ENCODE peak calls at places on chromosome 18, in four cellular contexts. T, J, C and P are unnamed samples. For H3K9me2, the result is how much of the 10 kb centered on the place peaks cover.

GRCh38 chr18:50819027-50819726 is 639 bp downstream of the MRO start:
- DNase-seq in T (peak), C (peak), J (peak), P (no peak)

GRCh38 chr18:51149605-51150429 is 47.7 kb downstream of the MEX3C start:
- DNase-seq in C (peak), T (peak), J (no peak), P (no peak)

GRCh38 chr18:58180738-58181353 is 136.8 kb downstream of the NEDD4L start:
- DNase-seq in T (peak), J (peak), C (peak), P (peak)

GRCh38 chr18:69495338-69495737 is 94.7 kb downstream of the DOK6 start:
- DNase-seq in T (no peak), C (no peak), J (no peak), P (peak)

GRCh38 chr18:27871731-27872130 is 305.2 kb downstream of the CDH2 start:
- DNase-seq in J (no peak), T (no peak), C (no peak), P (no peak)

GRCh38 chr18:58895385-58895784 is 30.7 kb downstream of the ZNF532 start:
- DNase-seq in C (no peak), T (no peak), J (no peak), P (no peak)

GRCh38 chr18:44917865-44918476 is 237.3 kb downstream of the SETBP1 start:
- DNase-seq in J (no peak), C (peak), T (no peak), P (no peak)

GRCh38 chr18:25457636-25458035 is 105.7 kb upstream of the ZNF521 start:
- DNase-seq in C (no peak), T (peak), J (no peak), P (no peak)

GRCh38 chr18:51211552-51211951 is 14.1 kb upstream of the MEX3C start:
- DNase-seq in J (no peak), T (peak), C (no peak), P (no peak)

GRCh38 chr18:70004698-70005097 is 57.0 kb upstream of the CD226 start:
- DNase-seq in C (no peak), J (no peak), T (no peak), P (no peak)

GRCh38 chr18:74289137-74289536 is 2.6 kb downstream of the CYB5A start:
- DNase-seq in T (peak), J (no peak), C (no peak), P (no peak)

GRCh38 chr18:55794288-55795052 is 206.5 kb upstream of the TCF4 start:
- DNase-seq in T (peak), C (no peak), J (no peak), P (no peak)

GRCh38 chr18:2979027-2979570 is 33.8 kb downstream of the LPIN2 start:
- DNase-seq in J (no peak), C (no peak), T (peak), P (no peak)

GRCh38 chr18:59929621-59930295 is 30.0 kb downstream of the PMAIP1 start:
- DNase-seq in C (no peak), J (peak), T (peak), P (no peak)

GRCh38 chr18:42780171-42780570 is 335.3 kb downstream of the RIT2 start:
- DNase-seq in T (no peak), C (no peak), J (no peak), P (no peak)
- H3K9me2 ChIP-seq in T (under half), C (under half), J (under half), P (under half)

GRCh38 chr18:6413554-6414117 is 1.1 kb downstream of the L3MBTL4 start:
- DNase-seq in C (no peak), T (no peak), J (peak), P (no peak)
- H2AFZ ChIP-seq in C (peak), T (no peak), J (no peak), P (no peak)

GRCh38 chr18:11150271-11150615 is 874 bp upstream of the PIEZO2 start:
- DNase-seq in C (no peak), J (no peak), T (no peak), P (no peak)

GRCh38 chr18:11149441-11150270 is at the start of gene PIEZO2:
- DNase-seq in J (peak), T (peak), C (peak), P (no peak)

GRCh38 chr18:11154983-11155759 is 5.8 kb upstream of the PIEZO2 start:
- DNase-seq in C (no peak), J (no peak), T (peak), P (no peak)

GRCh38 chr18:11154369-11154982 is 5.1 kb upstream of the PIEZO2 start:
- DNase-seq in T (peak), C (peak), J (no peak), P (peak)

DNA sequence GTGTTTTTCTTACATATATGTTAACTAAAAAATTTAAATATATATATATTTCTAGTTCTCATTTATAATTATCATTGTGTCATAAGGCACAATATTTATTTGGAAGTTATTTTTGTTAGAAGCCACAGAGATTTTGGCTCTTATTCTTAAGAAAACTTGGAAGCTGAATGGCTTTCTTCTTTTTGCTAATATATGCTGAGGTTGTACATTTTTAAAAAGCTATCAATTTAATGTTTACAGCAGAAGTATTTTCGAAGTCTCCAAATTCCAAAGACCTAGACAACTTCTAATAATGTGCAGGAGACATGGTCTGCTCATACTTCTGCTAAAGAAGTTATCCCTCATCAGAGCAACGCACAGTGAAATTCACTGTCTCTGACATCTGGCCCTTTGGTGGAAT is 3.7 kb upstream of the PIEZO2 start:
- DNase-seq in J (no peak), T (no peak), C (no peak), P (no peak)
- H3K9me2 ChIP-seq in J (under half), T (under half), C (under half), P (under half)

GRCh38 chr18:7514796-7515440 is 52.2 kb upstream of the PTPRM start:
- DNase-seq in T (no peak), J (no peak), C (peak), P (no peak)
- H2AFZ ChIP-seq in T (no peak), J (no peak), C (no peak), P (no peak)

DNA sequence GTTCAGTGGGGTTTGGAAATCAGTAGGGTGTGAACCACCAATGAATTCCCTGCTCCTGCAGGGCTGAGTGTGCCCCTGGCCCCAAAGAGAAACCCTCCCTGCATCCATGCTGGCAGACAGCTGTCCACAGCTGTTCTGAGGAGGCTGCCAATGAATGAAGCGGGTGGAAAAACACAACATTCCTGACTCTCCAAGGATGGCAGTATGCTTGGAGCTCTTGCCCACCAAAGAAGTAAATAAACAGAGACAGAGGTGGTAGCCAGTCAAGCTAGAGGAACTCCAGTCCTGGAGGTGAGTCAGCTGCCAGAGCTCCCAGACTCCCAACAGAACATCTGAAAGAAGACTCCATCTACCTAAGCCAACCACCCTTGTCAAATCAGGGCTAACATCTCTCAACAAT is 6.2 kb downstream of the ZBTB7C start:
- DNase-seq in C (no peak), T (peak), J (no peak), P (no peak)
- H3K9me2 ChIP-seq in C (under half), T (under half), J (under half), P (under half)

DNA sequence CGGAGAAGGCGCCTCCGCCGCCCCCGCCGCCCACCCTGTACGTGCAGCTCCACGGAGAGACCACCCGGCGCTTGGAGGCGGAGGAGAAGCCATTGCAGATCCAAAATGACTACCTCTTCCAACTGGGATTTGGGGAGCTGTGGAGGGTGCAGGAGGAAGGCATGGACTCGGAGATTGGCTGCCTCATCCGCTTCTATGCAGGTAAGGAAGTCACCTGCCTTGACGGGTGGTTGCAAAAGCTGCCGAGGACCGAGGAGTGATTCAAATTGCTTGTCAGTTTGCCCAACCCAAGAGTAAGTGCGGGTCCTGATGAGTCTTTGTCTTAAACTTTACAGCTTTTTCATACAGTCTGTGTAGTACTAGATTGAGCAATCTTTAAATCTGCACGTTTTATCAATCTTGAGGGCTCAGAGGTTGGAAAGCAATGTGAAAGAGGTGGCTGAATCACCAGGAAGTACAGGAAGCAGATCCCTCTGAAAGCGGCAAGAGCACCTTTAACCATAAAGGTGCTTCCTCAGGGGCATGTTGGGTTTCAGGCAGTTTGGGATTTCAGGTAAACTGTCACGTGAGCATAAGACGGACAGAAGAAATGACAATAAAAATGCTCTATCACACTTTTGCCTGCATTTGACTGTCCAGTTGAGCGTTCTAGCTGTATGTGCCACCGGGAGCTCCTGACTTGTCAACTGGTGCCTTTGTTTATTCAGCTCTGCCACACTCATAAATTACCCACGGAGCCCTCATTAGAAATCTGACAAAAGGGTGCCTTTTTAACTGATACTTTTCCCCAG is 1.9 kb downstream of the PHLPP1 start:
- DNase-seq in J (peak), C (peak), T (peak), P (peak)
- H2AFZ ChIP-seq in J (peak), C (peak), T (peak), P (no peak)